ENCODE peak calls at places on chromosomes 7 and 10, in eight cellular contexts. One of them, this sample, is unnamed.

GRCh38 chr10:65394898-65395297 is 1530.9 kb upstream of the LRRTM3 start:
- DNase-seq in endodermal cell: no peak
- DNase-seq in astrocyte of the spinal cord: peak
- DNase-seq in SK-N-SH: no peak
- DNase-seq in vagina: no peak
- DNase-seq in spleen: no peak
- DNase-seq in hepatocyte: no peak
- DNase-seq in pancreas: no peak
- DNase-seq in this sample: no peak

GRCh38 chr7:150903627-150904026 is 51.3 kb downstream of the AOC1 start:
- DNase-seq in endodermal cell: no peak
- DNase-seq in astrocyte of the spinal cord: peak
- DNase-seq in SK-N-SH: peak
- DNase-seq in vagina: no peak
- DNase-seq in spleen: no peak
- DNase-seq in hepatocyte: no peak
- DNase-seq in pancreas: peak
- DNase-seq in this sample: peak

GRCh38 chr7:91492773-91493172 is 228.5 kb downstream of the FZD1 start:
- DNase-seq in endodermal cell: no peak
- DNase-seq in astrocyte of the spinal cord: no peak
- DNase-seq in SK-N-SH: no peak
- DNase-seq in vagina: no peak
- DNase-seq in spleen: no peak
- DNase-seq in hepatocyte: no peak
- DNase-seq in pancreas: no peak
- DNase-seq in this sample: no peak

GRCh38 chr10:95485030-95485429 is 76.1 kb downstream of the SORBS1 start:
- DNase-seq in endodermal cell: no peak
- DNase-seq in astrocyte of the spinal cord: no peak
- DNase-seq in SK-N-SH: no peak
- DNase-seq in vagina: no peak
- DNase-seq in spleen: no peak
- DNase-seq in hepatocyte: no peak
- DNase-seq in pancreas: no peak
- DNase-seq in this sample: no peak

GRCh38 chr7:137820677-137821420 is 25.9 kb downstream of the DGKI start:
- DNase-seq in endodermal cell: peak
- DNase-seq in astrocyte of the spinal cord: peak
- DNase-seq in SK-N-SH: peak
- DNase-seq in vagina: no peak
- DNase-seq in spleen: no peak
- DNase-seq in hepatocyte: peak
- DNase-seq in pancreas: peak
- DNase-seq in this sample: peak

GRCh38 chr7:5695037-5695708 is 86.3 kb downstream of the RNF216 start:
- DNase-seq in endodermal cell: no peak
- DNase-seq in astrocyte of the spinal cord: peak
- DNase-seq in SK-N-SH: no peak
- DNase-seq in vagina: no peak
- DNase-seq in spleen: peak
- DNase-seq in hepatocyte: peak
- DNase-seq in pancreas: no peak
- DNase-seq in this sample: peak

GRCh38 chr10:93363891-93364648 is 118.1 kb downstream of the MYOF start:
- DNase-seq in endodermal cell: no peak
- DNase-seq in astrocyte of the spinal cord: no peak
- DNase-seq in SK-N-SH: no peak
- DNase-seq in vagina: no peak
- DNase-seq in spleen: peak
- DNase-seq in hepatocyte: no peak
- DNase-seq in pancreas: no peak
- DNase-seq in this sample: no peak

GRCh38 chr10:30840386-30841074 is 191.1 kb downstream of the ZNF438 start:
- DNase-seq in endodermal cell: no peak
- DNase-seq in astrocyte of the spinal cord: peak
- DNase-seq in SK-N-SH: no peak
- DNase-seq in vagina: no peak
- DNase-seq in spleen: no peak
- DNase-seq in hepatocyte: no peak
- DNase-seq in pancreas: no peak
- DNase-seq in this sample: no peak

GRCh38 chr10:27383595-27384542 is 120.2 kb upstream of the RAB18 start:
- DNase-seq in endodermal cell: no peak
- DNase-seq in astrocyte of the spinal cord: peak
- DNase-seq in SK-N-SH: no peak
- DNase-seq in vagina: no peak
- DNase-seq in spleen: no peak
- DNase-seq in hepatocyte: no peak
- DNase-seq in pancreas: no peak
- DNase-seq in this sample: no peak

GRCh38 chr10:125030567-125031197 is 88.8 kb downstream of the ZRANB1 start:
- DNase-seq in endodermal cell: no peak
- DNase-seq in astrocyte of the spinal cord: no peak
- DNase-seq in SK-N-SH: no peak
- DNase-seq in vagina: no peak
- DNase-seq in spleen: no peak
- DNase-seq in hepatocyte: no peak
- DNase-seq in pancreas: peak
- DNase-seq in this sample: no peak

GRCh38 chr10:99917963-99918825 is 91.6 kb downstream of the DNMBP start:
- DNase-seq in endodermal cell: peak
- DNase-seq in astrocyte of the spinal cord: peak
- DNase-seq in SK-N-SH: peak
- DNase-seq in vagina: no peak
- DNase-seq in spleen: no peak
- DNase-seq in hepatocyte: peak
- DNase-seq in pancreas: no peak
- DNase-seq in this sample: peak

GRCh38 chr10:24415455-24416169 is 206.7 kb downstream of the KIAA1217 start:
- DNase-seq in endodermal cell: peak
- DNase-seq in astrocyte of the spinal cord: peak
- DNase-seq in SK-N-SH: peak
- DNase-seq in vagina: no peak
- DNase-seq in spleen: peak
- DNase-seq in hepatocyte: peak
- DNase-seq in pancreas: peak
- DNase-seq in this sample: peak

GRCh38 chr7:127041689-127042452 is 210.9 kb downstream of the GRM8 start:
- DNase-seq in endodermal cell: no peak
- DNase-seq in astrocyte of the spinal cord: no peak
- DNase-seq in SK-N-SH: no peak
- DNase-seq in vagina: no peak
- DNase-seq in spleen: no peak
- DNase-seq in hepatocyte: no peak
- DNase-seq in pancreas: no peak
- DNase-seq in this sample: no peak

DNA sequence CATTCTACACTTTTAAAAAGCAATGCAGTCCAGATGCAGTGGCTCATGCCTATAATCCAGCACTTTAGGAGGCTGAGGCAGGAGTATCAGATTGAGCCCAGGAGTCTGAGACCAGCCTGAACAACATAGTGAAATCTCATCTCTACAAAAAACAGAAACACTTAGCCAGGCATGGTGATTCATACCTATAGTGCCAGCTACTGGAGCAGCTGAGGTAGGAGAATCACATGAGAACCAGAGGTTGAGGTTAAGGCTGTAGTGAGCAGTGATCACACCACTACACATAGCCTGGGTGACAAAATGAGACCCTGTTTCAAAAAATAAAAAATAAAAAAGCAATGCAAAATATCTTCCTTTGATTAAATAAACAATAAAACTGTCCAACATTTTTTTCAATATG is 205.2 kb downstream of the GRM8 start:
- DNase-seq in endodermal cell: no peak
- DNase-seq in astrocyte of the spinal cord: no peak
- DNase-seq in SK-N-SH: no peak
- DNase-seq in vagina: no peak
- DNase-seq in spleen: no peak
- DNase-seq in hepatocyte: peak
- DNase-seq in pancreas: no peak
- DNase-seq in this sample: no peak
- TF ChIP-seq CTCF in endodermal cell: no peak
- TF ChIP-seq CTCF in astrocyte of the spinal cord: no peak
- TF ChIP-seq CTCF in SK-N-SH: no peak
- TF ChIP-seq CTCF in vagina: no peak
- TF ChIP-seq CTCF in spleen: no peak
- TF ChIP-seq CTCF in hepatocyte: no peak
- TF ChIP-seq CTCF in pancreas: no peak
- TF ChIP-seq CTCF in this sample: no peak

GRCh38 chr10:113709221-113709838 is 29.6 kb downstream of the CASP7 start:
- DNase-seq in endodermal cell: no peak
- DNase-seq in astrocyte of the spinal cord: peak
- DNase-seq in SK-N-SH: no peak
- DNase-seq in vagina: no peak
- DNase-seq in spleen: no peak
- DNase-seq in hepatocyte: peak
- DNase-seq in pancreas: no peak
- DNase-seq in this sample: no peak
- H3K4me3 ChIP-seq in endodermal cell: no peak
- H3K4me3 ChIP-seq in astrocyte of the spinal cord: no peak
- H3K4me3 ChIP-seq in SK-N-SH: no peak
- H3K4me3 ChIP-seq in vagina: no peak
- H3K4me3 ChIP-seq in spleen: no peak
- H3K4me3 ChIP-seq in hepatocyte: no peak
- H3K4me3 ChIP-seq in pancreas: no peak
- H3K4me3 ChIP-seq in this sample: no peak

DNA sequence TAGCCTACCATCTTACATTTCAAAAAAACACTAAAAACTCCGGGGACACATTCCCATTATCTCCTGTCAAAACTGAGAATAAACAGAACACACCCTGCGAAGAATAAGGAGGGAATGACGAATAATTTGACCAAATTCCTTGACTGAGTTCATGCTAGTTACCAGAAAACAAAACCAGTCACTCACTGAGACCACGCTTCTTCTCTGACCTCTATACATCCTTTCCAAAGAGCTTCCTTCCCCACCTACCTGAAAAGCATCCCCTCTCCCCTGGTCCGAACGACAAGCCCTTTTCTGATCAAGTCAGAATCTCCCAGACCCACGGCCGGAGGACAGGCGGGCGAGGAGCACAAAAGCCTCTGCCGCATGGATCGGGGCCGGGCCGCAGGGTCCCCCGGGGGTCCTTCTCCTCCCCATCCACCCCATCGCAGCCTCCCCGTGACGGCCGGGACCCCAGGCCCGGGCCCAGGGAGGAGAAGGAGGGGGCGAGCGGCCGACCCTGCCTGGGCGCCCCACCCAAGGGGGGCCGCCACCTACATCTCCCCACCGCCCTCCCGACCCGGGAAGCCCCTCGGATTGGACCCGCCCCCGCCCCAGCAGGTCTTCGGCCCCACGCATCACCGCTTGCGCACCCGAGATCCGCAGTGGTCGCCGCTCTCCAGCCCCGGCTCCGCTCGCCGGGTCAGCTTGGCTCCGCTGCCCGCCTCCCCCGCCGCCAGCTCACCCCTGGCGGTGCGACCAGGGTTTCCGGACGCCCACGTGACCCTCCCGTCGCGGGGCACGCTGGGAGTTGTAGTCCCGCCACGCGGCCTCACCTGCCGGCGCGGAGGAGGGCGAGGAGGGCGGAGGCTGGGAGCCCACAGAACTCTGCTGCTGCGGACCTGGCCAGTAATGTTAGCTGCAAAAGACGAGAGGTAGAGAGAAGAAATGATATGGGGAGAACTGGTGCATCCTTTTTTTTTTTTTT is at the start of gene SLC37A3:
- DNase-seq in endodermal cell: peak
- DNase-seq in astrocyte of the spinal cord: peak
- DNase-seq in SK-N-SH: peak
- DNase-seq in vagina: no peak
- DNase-seq in spleen: peak
- DNase-seq in hepatocyte: peak
- DNase-seq in pancreas: peak
- DNase-seq in this sample: peak
- TF ChIP-seq CTCF in endodermal cell: peak
- TF ChIP-seq CTCF in astrocyte of the spinal cord: no peak
- TF ChIP-seq CTCF in SK-N-SH: peak
- TF ChIP-seq CTCF in vagina: no peak
- TF ChIP-seq CTCF in spleen: peak
- TF ChIP-seq CTCF in hepatocyte: no peak
- TF ChIP-seq CTCF in pancreas: no peak
- TF ChIP-seq CTCF in this sample: no peak

DNA sequence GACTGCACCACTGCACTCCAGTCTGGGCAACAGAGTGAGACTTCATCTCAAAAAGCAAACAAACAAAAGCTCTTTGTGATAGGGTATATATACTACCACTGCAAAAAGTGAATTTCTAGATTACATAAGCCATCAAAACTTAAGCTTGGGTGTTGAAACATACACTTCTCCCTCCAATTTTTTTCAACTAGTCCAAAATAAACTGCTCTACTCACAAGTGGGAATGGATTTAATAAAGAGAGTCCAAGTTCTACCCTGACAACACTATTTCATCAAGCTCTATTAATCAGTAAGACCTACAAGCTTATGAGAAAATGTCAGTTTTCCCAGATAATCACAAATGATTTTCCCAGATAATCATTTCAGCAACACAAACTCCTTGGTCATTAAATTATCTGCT is 82.7 kb downstream of the NT5C2 start:
- DNase-seq in endodermal cell: no peak
- DNase-seq in astrocyte of the spinal cord: no peak
- DNase-seq in SK-N-SH: no peak
- DNase-seq in vagina: no peak
- DNase-seq in spleen: no peak
- DNase-seq in hepatocyte: no peak
- DNase-seq in pancreas: no peak
- DNase-seq in this sample: no peak
- H3K4me3 ChIP-seq in endodermal cell: no peak
- H3K4me3 ChIP-seq in astrocyte of the spinal cord: no peak
- H3K4me3 ChIP-seq in SK-N-SH: no peak
- H3K4me3 ChIP-seq in vagina: no peak
- H3K4me3 ChIP-seq in spleen: no peak
- H3K4me3 ChIP-seq in hepatocyte: no peak
- H3K4me3 ChIP-seq in pancreas: no peak
- H3K4me3 ChIP-seq in this sample: no peak

This sample was measured in testis.